ENCODE peak calls at places on chromosomes 2 and 18, in nine cellular contexts. Q, N, K, P, I, Y, V, R and A are unnamed samples.

GRCh38 chr2:33494155-33494779 is 17.8 kb downstream of the RASGRP3 start:
- DNase-seq in V (no peak), N (no peak), I (no peak), R (no peak), K (no peak), Q (no peak), P (no peak), Y (no peak), A (no peak)

GRCh38 chr2:155266579-155266978 is 568.1 kb downstream of the KCNJ3 start:
- DNase-seq in Y (no peak), N (no peak), V (no peak), K (no peak), I (no peak), Q (no peak), P (no peak), R (no peak), A (no peak)

GRCh38 chr2:227853765-227854271 is 17.6 kb upstream of the DAW1 start:
- DNase-seq in Q (no peak), V (no peak), R (no peak), N (no peak), Y (no peak), P (peak), I (peak), K (no peak), A (no peak)

GRCh38 chr2:100309973-100310719 is 12.2 kb downstream of the LONRF2 start:
- DNase-seq in I (no peak), Q (no peak), V (no peak), K (no peak), N (no peak), P (no peak), R (no peak), Y (no peak), A (no peak)

GRCh38 chr2:117828870-117829269 is 14.4 kb downstream of the DDX18 start:
- DNase-seq in R (no peak), I (no peak), V (no peak), K (no peak), Q (no peak), Y (no peak), P (no peak), N (no peak), A (no peak)

GRCh38 chr2:18639756-18640453 is 50.5 kb upstream of the NT5C1B start:
- DNase-seq in I (no peak), K (no peak), V (peak), Y (no peak), Q (no peak), R (no peak), P (peak), N (no peak), A (no peak)

GRCh38 chr2:69214898-69215297 is 172.1 kb downstream of the GFPT1 start:
- DNase-seq in V (no peak), Q (no peak), I (no peak), Y (no peak), N (peak), K (peak), R (no peak), P (peak), A (peak)

GRCh38 chr18:48794251-48794970 is 156.4 kb downstream of the SMAD7 start:
- DNase-seq in Q (no peak), K (no peak), P (no peak), N (no peak), V (no peak), I (peak), R (no peak), Y (no peak), A (no peak)

GRCh38 chr2:154375625-154376020 is 322.9 kb upstream of the KCNJ3 start:
- DNase-seq in Q (no peak), R (no peak), P (peak), Y (no peak), I (no peak), K (peak), N (peak), V (peak), A (no peak)

GRCh38 chr18:384897-385296 is 115.6 kb downstream of the COLEC12 start:
- DNase-seq in I (no peak), K (no peak), Y (no peak), N (no peak), R (no peak), Q (no peak), V (peak), P (no peak), A (no peak)

DNA sequence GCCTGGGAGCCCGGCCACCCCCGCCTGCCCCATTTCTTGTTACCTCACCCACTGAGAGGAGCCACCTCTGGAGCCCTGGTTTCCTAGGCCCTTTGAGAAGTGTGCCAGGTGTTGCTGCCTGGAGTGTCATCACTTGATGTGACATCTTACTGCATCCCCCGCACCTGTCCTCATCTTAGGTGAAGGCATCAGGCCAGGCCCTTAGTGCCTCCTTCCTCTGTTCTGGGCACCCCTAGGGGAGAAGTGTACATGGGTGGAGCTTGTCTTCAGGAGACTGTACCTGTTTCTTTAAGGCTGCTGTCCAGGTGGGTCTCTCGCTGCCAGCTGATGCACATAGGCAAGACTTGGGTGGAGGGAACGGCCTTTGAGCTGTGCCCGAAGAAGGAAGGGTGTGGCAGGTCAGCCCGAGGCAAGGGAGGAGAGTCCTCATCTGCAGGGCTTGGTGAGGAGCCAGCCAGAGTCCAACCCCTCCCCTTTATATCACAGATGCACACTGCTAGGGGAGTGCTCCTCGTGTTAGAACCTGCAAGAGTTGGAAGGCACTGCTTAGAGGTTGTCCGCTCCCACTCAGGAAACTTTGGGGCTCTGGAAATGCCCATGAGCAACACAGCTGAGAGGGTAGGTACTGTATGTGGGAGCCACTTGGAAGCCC is 45.9 kb downstream of the NCK2 start:
- DNase-seq in P (no peak), N (no peak), K (no peak), I (no peak), Y (no peak), V (no peak), R (no peak), Q (peak), A (no peak)
- H3K4me3 ChIP-seq in P (no peak), N (no peak), K (no peak), I (no peak), Y (no peak), V (no peak), R (no peak), Q (no peak), A (no peak)

GRCh38 chr2:166375736-166376487 is at the start of gene SCN9A:
- DNase-seq in N (peak), R (no peak), Q (peak), P (peak), I (peak), K (peak), V (peak), Y (peak), A (no peak)
- TF ChIP-seq CTCF in N (no peak), R (peak), Q (no peak), P (no peak), I (peak), K (no peak), V (peak), Y (no peak), A (peak)

GRCh38 chr18:26545737-26546136 is 2.6 kb downstream of the KCTD1 start:
- DNase-seq in K (no peak), I (no peak), Q (no peak), Y (no peak), V (no peak), R (no peak), P (no peak), N (no peak), A (no peak)

GRCh38 chr18:26544459-26544858 is 3.9 kb downstream of the KCTD1 start:
- DNase-seq in I (no peak), P (no peak), K (no peak), Y (no peak), N (no peak), Q (no peak), R (no peak), V (no peak), A (no peak)

GRCh38 chr18:26546170-26546874 is 2.0 kb downstream of the KCTD1 start:
- DNase-seq in K (peak), Y (no peak), Q (no peak), P (no peak), N (no peak), V (no peak), I (no peak), R (no peak), A (no peak)

GRCh38 chr18:26546875-26547301 is 1.5 kb downstream of the KCTD1 start:
- DNase-seq in N (no peak), I (peak), V (no peak), Y (no peak), Q (no peak), K (no peak), R (no peak), P (no peak), A (no peak)

DNA sequence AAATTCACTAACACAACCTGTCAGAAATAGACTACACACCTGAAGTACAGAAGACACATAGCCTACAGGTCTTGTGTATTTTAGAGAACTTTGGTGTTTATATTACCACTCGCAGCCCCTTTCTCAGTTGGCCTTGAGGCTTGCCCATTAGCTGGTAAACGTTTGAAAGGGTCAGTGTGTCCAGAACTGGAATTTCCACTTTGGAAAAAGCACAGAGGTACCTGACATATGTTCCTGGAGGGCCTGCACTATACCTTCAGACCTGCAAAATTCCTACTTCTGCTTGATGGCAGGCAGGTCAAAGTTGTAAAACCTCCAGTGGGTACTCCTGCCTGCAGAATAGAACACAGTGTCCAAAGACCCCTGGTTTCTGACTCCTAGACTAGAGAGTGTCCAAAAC is 3.0 kb downstream of the KCTD1 start:
- DNase-seq in R (no peak), K (no peak), Y (no peak), N (no peak), I (no peak), V (no peak), P (no peak), Q (no peak), A (no peak)
- H3K4me3 ChIP-seq in R (no peak), K (no peak), Y (no peak), N (no peak), I (no peak), V (no peak), P (no peak), Q (no peak), A (peak)

GRCh38 chr2:45444991-45445390 is 166.1 kb downstream of the SRBD1 start:
- DNase-seq in I (no peak), N (peak), Y (no peak), V (no peak), P (no peak), K (no peak), Q (no peak), R (no peak), A (no peak)
- TF ChIP-seq CTCF in I (no peak), N (no peak), Y (no peak), V (no peak), P (no peak), K (no peak), Q (no peak), R (no peak), A (no peak)

DNA sequence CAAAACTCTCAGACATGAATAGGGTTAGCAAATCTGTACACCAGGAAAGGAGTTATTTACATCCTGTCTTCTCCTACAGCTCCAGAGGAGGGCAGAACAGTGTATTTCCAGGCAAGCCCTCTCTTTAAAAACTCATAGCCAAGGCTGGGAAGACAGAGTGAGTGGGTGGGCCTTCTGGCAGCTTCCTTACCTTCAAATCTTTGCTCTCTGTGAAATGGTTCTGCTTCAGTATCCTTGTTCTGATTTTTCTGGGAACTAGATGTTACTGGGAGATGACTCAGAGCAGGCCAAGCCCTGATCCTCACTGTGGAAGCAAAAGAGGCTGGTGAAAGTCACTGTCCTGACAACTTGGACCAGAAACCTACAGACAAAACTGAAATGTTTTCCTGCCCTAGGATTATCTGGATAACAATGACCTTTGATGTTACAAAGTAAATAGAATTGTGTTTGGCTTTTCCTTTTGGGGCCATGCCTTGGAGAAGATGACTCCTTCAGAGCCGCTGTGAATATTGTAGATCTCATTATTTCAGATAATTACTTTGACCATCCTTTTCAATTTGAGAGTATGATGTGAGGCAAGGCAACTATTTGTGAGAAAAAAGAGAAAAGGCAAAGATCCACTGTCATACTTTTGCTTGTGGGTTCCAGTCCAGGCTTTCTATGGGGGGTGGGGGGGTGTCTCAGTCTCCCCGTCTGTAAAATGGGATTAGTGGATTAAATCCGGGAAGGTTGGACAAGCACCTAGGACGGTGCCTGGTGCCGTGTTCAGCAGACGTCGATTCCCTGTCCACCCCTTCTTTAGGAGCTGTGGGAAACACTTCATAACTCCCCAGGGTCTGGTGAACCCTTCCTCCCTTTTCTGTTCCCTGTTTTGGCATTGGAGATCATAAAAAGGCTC is 644 bp upstream of the QPCT start:
- DNase-seq in V (no peak), Y (no peak), P (peak), Q (no peak), N (peak), I (no peak), K (peak), R (no peak), A (no peak)
- H3K4me3 ChIP-seq in V (no peak), Y (peak), P (peak), Q (no peak), N (peak), I (peak), K (peak), R (peak), A (peak)

GRCh38 chr2:196453613-196454047 is 185.9 kb upstream of the CCDC150 start:
- DNase-seq in I (peak), V (peak), R (no peak), N (peak), P (peak), Y (no peak), K (peak), Q (no peak), A (peak)
- TF ChIP-seq CTCF in I (peak), V (peak), R (peak), N (peak), P (peak), Y (peak), K (peak), Q (no peak), A (peak)

GRCh38 chr2:64727013-64727767 is 73.5 kb upstream of the SERTAD2 start:
- DNase-seq in K (no peak), R (no peak), Q (no peak), I (no peak), N (no peak), V (no peak), Y (no peak), P (no peak), A (no peak)
- H3K4me3 ChIP-seq in K (no peak), R (no peak), Q (no peak), I (no peak), N (no peak), V (no peak), Y (no peak), P (no peak), A (no peak)